ENCODE peak calls at places on chromosomes 4 and X, in six cellular contexts. A is GM23338, I is cardiac muscle cell, O is tibial artery, J is right atrium auricular region, Z is HepG2. E is an unnamed sample.

GRCh38 chrX:134172588-134173259 is 64.3 kb upstream of the CCDC160 start:
- DNase-seq in A (no peak), Z (no peak), J (no peak), I (peak; percentile 8), O (no peak), E (peak; percentile 44)

GRCh38 chrX:8724176-8724757 is 7.7 kb downstream of the ANOS1 start:
- DNase-seq in J (no peak), I (peak; percentile 47), O (no peak), A (peak; percentile 83), Z (no peak), E (no peak)

GRCh38 chrX:150361777-150362351 is 1.3 kb upstream of the MAMLD1 start:
- DNase-seq in J (no peak), Z (no peak), A (peak; percentile 41), I (peak; percentile 18), O (no peak), E (no peak)

GRCh38 chrX:154484255-154485149 is 1.9 kb downstream of the UBL4A start:
- DNase-seq in A (no peak), Z (no peak), J (no peak), O (no peak), I (no peak), E (no peak)

GRCh38 chrX:69137371-69137881 is 27.8 kb downstream of the PJA1 start:
- DNase-seq in Z (no peak), I (peak; percentile 90), O (peak; percentile 31), J (no peak), A (peak; percentile 48), E (peak; percentile 16)

GRCh38 chr4:176579233-176579632 is 213.5 kb downstream of the VEGFC start:
- DNase-seq in Z (no peak), A (peak; percentile 7), I (no peak), J (no peak), O (no peak), E (no peak)

GRCh38 chrX:13932416-13932815 is 97.3 kb downstream of the GEMIN8 start:
- DNase-seq in I (no peak), Z (no peak), A (no peak), J (no peak), O (no peak), E (no peak)

GRCh38 chr4:27692098-27692679 is 831.5 kb downstream of the STIM2 start:
- DNase-seq in O (no peak), J (no peak), I (peak; percentile 35), A (peak; percentile 75), Z (peak; percentile 28), E (no peak)

GRCh38 chrX:38368774-38369173 is 16.4 kb downstream of the OTC start:
- DNase-seq in A (no peak), J (no peak), I (no peak), Z (no peak), O (no peak), E (no peak)

GRCh38 chr4:15738877-15739276 is 36.0 kb downstream of the BST1 start:
- DNase-seq in O (no peak), Z (no peak), J (no peak), A (no peak), I (no peak), E (no peak)

GRCh38 chr4:111542056-111542455 is 603.2 kb upstream of the FAM241A start:
- DNase-seq in Z (no peak), I (no peak), A (no peak), J (no peak), O (no peak), E (no peak)

GRCh38 chr4:186329372-186329771 is 63.4 kb downstream of the F11 start:
- DNase-seq in Z (no peak), I (no peak), J (no peak), A (no peak), O (no peak), E (no peak)

GRCh38 chr4:14025093-14025492 is 397.6 kb upstream of the BOD1L1 start:
- DNase-seq in J (no peak), I (peak; percentile 24), Z (no peak), A (no peak), O (no peak), E (no peak)

GRCh38 chrX:35291013-35291412 is 348.4 kb downstream of the FAM47B start:
- DNase-seq in A (no peak), I (no peak), O (no peak), J (no peak), Z (no peak), E (no peak)

GRCh38 chr4:53553486-53554210 is 37.6 kb downstream of the LNX1 start:
- DNase-seq in J (no peak), O (no peak), I (no peak), A (no peak), Z (no peak), E (no peak)

GRCh38 chr4:74109116-74109791 is 10.3 kb upstream of the CXCL2 start:
- DNase-seq in I (peak; percentile 97), A (peak; percentile 83), Z (no peak), J (peak; percentile 69), O (peak; percentile 55), E (no peak)

GRCh38 chrX:111467896-111468295 is 43.5 kb upstream of the SERTM2 start:
- DNase-seq in I (no peak), O (peak; percentile 39), A (no peak), J (no peak), Z (no peak), E (peak; percentile 8)

GRCh38 chr4:71932941-71933340 is 98.9 kb upstream of the NPFFR2 start:
- DNase-seq in A (no peak), I (no peak), J (no peak), O (no peak), Z (no peak), E (no peak)

GRCh38 chrX:151816914-151817313 is 82.4 kb downstream of the CNGA2 start:
- DNase-seq in Z (no peak), O (no peak), I (peak; percentile 22), J (no peak), A (no peak), E (no peak)

DNA sequence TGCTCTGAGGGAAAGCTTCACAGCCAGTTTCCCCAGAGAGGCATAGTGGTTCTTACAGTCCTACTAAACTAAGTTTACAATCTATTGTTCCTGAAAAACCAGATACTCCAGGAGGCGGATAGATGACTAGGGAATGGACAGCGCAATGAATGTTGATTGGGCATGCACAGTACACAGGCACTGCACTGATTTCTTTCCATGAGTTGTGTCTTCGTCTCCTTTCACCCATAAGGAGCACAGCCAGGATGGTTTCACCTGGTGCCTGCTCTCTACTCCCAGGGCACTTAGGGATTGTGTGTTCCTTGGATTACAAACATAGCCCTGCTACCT is 144.9 kb downstream of the PALLD start:
- DNase-seq in I (no peak), Z (no peak), O (no peak), A (no peak), J (no peak), E (no peak)
- H3K4me1 ChIP-seq in I (peaks cover 26% of the 10 kb centered on the region), Z (no peaks in the 10 kb centered on the region), O (peaks cover 9% of the 10 kb centered on the region), A (no peaks in the 10 kb centered on the region), J (no peaks in the 10 kb centered on the region), E (peaks cover 8% of the 10 kb centered on the region)

DNA sequence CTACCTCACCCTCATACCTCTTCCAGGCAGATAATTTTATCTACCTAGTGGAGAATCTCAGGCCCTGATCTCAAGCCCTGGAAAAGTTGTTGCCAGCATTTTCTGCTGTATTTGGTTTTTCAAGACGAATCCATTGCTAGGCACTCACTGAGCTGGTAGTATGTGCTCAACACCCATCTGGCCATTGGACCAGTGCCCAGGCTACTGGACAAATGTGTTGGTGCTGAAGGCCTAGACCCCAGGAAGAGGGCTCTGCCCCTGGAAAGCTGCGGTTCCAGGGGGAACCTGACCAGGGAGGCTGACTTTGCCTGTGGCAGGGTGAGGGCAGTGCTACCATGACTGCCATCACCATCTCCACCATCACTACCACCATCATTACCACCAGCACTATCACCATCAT is 72.4 kb downstream of the PSAPL1 start:
- DNase-seq in O (no peak), I (no peak), A (no peak), Z (no peak), J (no peak), E (no peak)
- TF ChIP-seq CTCF in O (no peak), I (no peak), A (no peak), Z (no peak), J (no peak), E (no peak)

GRCh38 chrX:108020631-108021030 is 24.2 kb upstream of the VSIG1 start:
- DNase-seq in A (peak; percentile 50), I (peak; percentile 25), J (no peak), O (no peak), Z (no peak), E (no peak)

GRCh38 chrX:108022491-108023089 is 22.3 kb upstream of the VSIG1 start:
- DNase-seq in O (no peak), Z (no peak), I (no peak), A (no peak), J (no peak), E (no peak)

GRCh38 chrX:108019382-108019857 is 25.4 kb upstream of the VSIG1 start:
- DNase-seq in A (no peak), J (no peak), I (no peak), Z (no peak), O (no peak), E (no peak)

DNA sequence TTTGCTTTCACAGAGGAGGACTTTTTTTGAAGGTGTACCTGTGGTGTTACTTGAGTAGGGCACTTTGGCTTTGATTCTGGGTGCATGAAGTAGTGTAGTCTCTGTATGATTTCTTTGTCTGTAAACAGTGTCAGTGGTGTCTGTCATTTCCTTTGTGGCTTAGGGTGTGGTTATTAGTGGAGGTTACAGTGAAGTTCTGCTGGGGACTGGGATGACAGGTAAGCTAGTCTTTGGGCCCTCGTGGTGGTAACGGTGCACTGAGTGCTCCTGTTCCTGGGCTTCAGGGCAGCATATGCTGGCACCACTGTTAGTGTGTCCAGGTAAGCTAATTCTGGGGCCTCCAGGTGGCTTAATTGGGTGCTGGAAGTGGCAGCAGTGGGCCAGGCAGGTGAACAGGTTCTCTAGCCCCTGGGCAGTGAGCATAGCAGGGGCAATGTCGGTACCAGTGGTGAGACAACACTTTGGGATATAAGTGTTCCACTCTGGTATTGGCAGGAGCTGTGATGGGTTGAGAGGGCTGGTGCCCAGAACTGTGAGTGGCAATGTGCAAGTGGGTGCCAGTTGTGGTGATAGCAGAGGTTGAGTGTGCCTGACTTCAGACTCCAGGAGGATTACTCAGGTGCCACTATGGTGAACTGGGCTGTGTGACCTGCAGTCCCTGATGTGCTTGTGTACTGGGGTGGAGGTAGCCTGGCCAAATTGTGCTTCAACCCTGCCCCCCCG is 26.0 kb upstream of the VSIG1 start:
- DNase-seq in I (no peak), Z (no peak), J (no peak), O (no peak), A (no peak), E (no peak)
- H3K4me3 ChIP-seq in I (no peak overlapping the region), Z (no peak overlapping the region), J (no peak overlapping the region), O (no peak overlapping the region), A (no peak overlapping the region), E (peak overlapping the region; percentile 16)

GRCh38 chr4:78781925-78782324 is 5.8 kb downstream of the BMP2K start:
- DNase-seq in I (no peak), Z (no peak), J (no peak), O (no peak), A (no peak), E (no peak)
- H3K4me1 ChIP-seq in I (peaks cover 39% of the 10 kb centered on the region), Z (peaks cover 42% of the 10 kb centered on the region), J (no peaks in the 10 kb centered on the region), O (peaks cover 13% of the 10 kb centered on the region), A (peaks cover 42% of the 10 kb centered on the region), E (peaks cover 86% of the 10 kb centered on the region)

DNA sequence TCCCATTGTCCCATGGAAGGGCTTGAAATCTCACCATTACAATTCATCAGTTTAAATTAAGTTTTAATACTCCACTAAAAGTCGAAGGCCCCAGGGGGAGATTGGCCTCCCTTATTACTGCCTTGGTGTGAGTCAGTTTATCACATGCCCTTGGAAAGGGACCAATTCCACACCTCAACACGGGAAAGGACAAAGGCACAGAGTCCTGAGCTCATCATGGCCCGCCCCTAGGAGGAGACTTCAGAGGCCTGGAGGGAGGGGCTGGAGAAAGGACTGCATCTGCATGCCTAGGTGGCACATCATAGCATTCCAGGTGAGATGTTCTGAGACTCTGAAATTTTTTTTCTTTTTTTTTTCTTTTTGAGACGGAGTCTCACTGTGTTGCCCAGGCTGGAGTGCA is 2.8 kb upstream of the SEL1L3 start:
- DNase-seq in I (peak; percentile 14), A (peak; percentile 68), O (no peak), Z (no peak), J (no peak), E (no peak)
- TF ChIP-seq CTCF in I (no peak), A (no peak), O (no peak), Z (no peak), J (no peak), E (no peak)

GRCh38 chr4:72942565-72942964 is 127.0 kb downstream of the COX18 start:
- DNase-seq in Z (no peak), O (no peak), A (no peak), J (no peak), I (no peak), E (no peak)
- H3K4me3 ChIP-seq in Z (no peak overlapping the region), O (no peak overlapping the region), A (no peak overlapping the region), J (no peak overlapping the region), I (no peak overlapping the region), E (no peak overlapping the region)

E was measured in heart right ventricle.